ENCODE peak calls at places on chromosomes 13 and 19, in four cellular contexts. One of them, this sample, is unnamed.

GRCh38 chr13:43522788-43523187 is 264.0 kb downstream of the ENOX1 start:
- DNase-seq in stimulated activated CD4-positive, alpha-beta T cell treated with anti-CD3 and anti-CD28 coated beads, Interleukin-2, amount 100 ng/mL, for 48 hours: no peak
- DNase-seq in GF-D8: no peak
- DNase-seq in CD4-positive, alpha-beta T cell: no peak
- DNase-seq in this sample: no peak

GRCh38 chr19:58440556-58440955 is 603 bp upstream of the ZNF132 start:
- DNase-seq in stimulated activated CD4-positive, alpha-beta T cell treated with anti-CD3 and anti-CD28 coated beads, Interleukin-2, amount 100 ng/mL, for 48 hours: no peak
- DNase-seq in GF-D8: no peak
- DNase-seq in CD4-positive, alpha-beta T cell: no peak
- DNase-seq in this sample: no peak

GRCh38 chr19:47573076-47574026 is at the start of gene ZNF541:
- DNase-seq in stimulated activated CD4-positive, alpha-beta T cell treated with anti-CD3 and anti-CD28 coated beads, Interleukin-2, amount 100 ng/mL, for 48 hours: peak; percentile 60
- DNase-seq in GF-D8: no peak
- DNase-seq in CD4-positive, alpha-beta T cell: peak; percentile 83
- DNase-seq in this sample: no peak

GRCh38 chr13:40064723-40065122 is 409.3 kb downstream of the COG6 start:
- DNase-seq in stimulated activated CD4-positive, alpha-beta T cell treated with anti-CD3 and anti-CD28 coated beads, Interleukin-2, amount 100 ng/mL, for 48 hours: no peak
- DNase-seq in GF-D8: no peak
- DNase-seq in CD4-positive, alpha-beta T cell: no peak
- DNase-seq in this sample: no peak

GRCh38 chr19:12985049-12985776 is 10.1 kb upstream of the NFIX start:
- DNase-seq in stimulated activated CD4-positive, alpha-beta T cell treated with anti-CD3 and anti-CD28 coated beads, Interleukin-2, amount 100 ng/mL, for 48 hours: no peak
- DNase-seq in GF-D8: peak; percentile 39
- DNase-seq in CD4-positive, alpha-beta T cell: no peak
- DNase-seq in this sample: peak; percentile 24

GRCh38 chr19:34985249-34986022 is 14.7 kb upstream of the GRAMD1A start:
- DNase-seq in stimulated activated CD4-positive, alpha-beta T cell treated with anti-CD3 and anti-CD28 coated beads, Interleukin-2, amount 100 ng/mL, for 48 hours: no peak
- DNase-seq in GF-D8: peak; percentile 69
- DNase-seq in CD4-positive, alpha-beta T cell: no peak
- DNase-seq in this sample: no peak

GRCh38 chr13:94761407-94761806 is 49.1 kb upstream of the SOX21 start:
- DNase-seq in stimulated activated CD4-positive, alpha-beta T cell treated with anti-CD3 and anti-CD28 coated beads, Interleukin-2, amount 100 ng/mL, for 48 hours: no peak
- DNase-seq in GF-D8: no peak
- DNase-seq in CD4-positive, alpha-beta T cell: no peak
- DNase-seq in this sample: no peak

GRCh38 chr19:14482112-14482941 is 7.2 kb upstream of the PTGER1 start:
- DNase-seq in stimulated activated CD4-positive, alpha-beta T cell treated with anti-CD3 and anti-CD28 coated beads, Interleukin-2, amount 100 ng/mL, for 48 hours: no peak
- DNase-seq in GF-D8: no peak
- DNase-seq in CD4-positive, alpha-beta T cell: no peak
- DNase-seq in this sample: no peak

GRCh38 chr13:83765796-83766195 is 116.5 kb downstream of the SLITRK1 start:
- DNase-seq in stimulated activated CD4-positive, alpha-beta T cell treated with anti-CD3 and anti-CD28 coated beads, Interleukin-2, amount 100 ng/mL, for 48 hours: no peak
- DNase-seq in GF-D8: no peak
- DNase-seq in CD4-positive, alpha-beta T cell: no peak
- DNase-seq in this sample: no peak

GRCh38 chr19:5345895-5346386 is 5.3 kb upstream of the PTPRS start:
- DNase-seq in stimulated activated CD4-positive, alpha-beta T cell treated with anti-CD3 and anti-CD28 coated beads, Interleukin-2, amount 100 ng/mL, for 48 hours: no peak
- DNase-seq in GF-D8: no peak
- DNase-seq in CD4-positive, alpha-beta T cell: no peak
- DNase-seq in this sample: no peak

GRCh38 chr13:85693889-85694511 is 105.2 kb downstream of the SLITRK6 start:
- DNase-seq in stimulated activated CD4-positive, alpha-beta T cell treated with anti-CD3 and anti-CD28 coated beads, Interleukin-2, amount 100 ng/mL, for 48 hours: no peak
- DNase-seq in GF-D8: no peak
- DNase-seq in CD4-positive, alpha-beta T cell: no peak
- DNase-seq in this sample: no peak

GRCh38 chr13:20489185-20489820 is 36.4 kb downstream of the CRYL1 start:
- DNase-seq in stimulated activated CD4-positive, alpha-beta T cell treated with anti-CD3 and anti-CD28 coated beads, Interleukin-2, amount 100 ng/mL, for 48 hours: no peak
- DNase-seq in GF-D8: peak; percentile 46
- DNase-seq in CD4-positive, alpha-beta T cell: no peak
- DNase-seq in this sample: peak; percentile 81

GRCh38 chr19:14497347-14497921 is 1.5 kb upstream of the GIPC1 start:
- DNase-seq in stimulated activated CD4-positive, alpha-beta T cell treated with anti-CD3 and anti-CD28 coated beads, Interleukin-2, amount 100 ng/mL, for 48 hours: no peak
- DNase-seq in GF-D8: no peak
- DNase-seq in CD4-positive, alpha-beta T cell: no peak
- DNase-seq in this sample: no peak

GRCh38 chr13:50845211-50845610 is 1.7 kb upstream of the DLEU7 start:
- DNase-seq in stimulated activated CD4-positive, alpha-beta T cell treated with anti-CD3 and anti-CD28 coated beads, Interleukin-2, amount 100 ng/mL, for 48 hours: no peak
- DNase-seq in GF-D8: no peak
- DNase-seq in CD4-positive, alpha-beta T cell: no peak
- DNase-seq in this sample: no peak

GRCh38 chr19:28018499-28018898 is 1194.5 kb downstream of the UQCRFS1 start:
- DNase-seq in stimulated activated CD4-positive, alpha-beta T cell treated with anti-CD3 and anti-CD28 coated beads, Interleukin-2, amount 100 ng/mL, for 48 hours: no peak
- DNase-seq in GF-D8: no peak
- DNase-seq in CD4-positive, alpha-beta T cell: no peak
- DNase-seq in this sample: no peak

GRCh38 chr19:49890349-49891311 is 6.1 kb downstream of the IL4I1 start:
- DNase-seq in stimulated activated CD4-positive, alpha-beta T cell treated with anti-CD3 and anti-CD28 coated beads, Interleukin-2, amount 100 ng/mL, for 48 hours: no peak
- DNase-seq in GF-D8: no peak
- DNase-seq in CD4-positive, alpha-beta T cell: peak; percentile 66
- DNase-seq in this sample: peak; percentile 86

GRCh38 chr13:33494596-33495214 is 209.2 kb upstream of the STARD13 start:
- DNase-seq in stimulated activated CD4-positive, alpha-beta T cell treated with anti-CD3 and anti-CD28 coated beads, Interleukin-2, amount 100 ng/mL, for 48 hours: no peak
- DNase-seq in GF-D8: no peak
- DNase-seq in CD4-positive, alpha-beta T cell: no peak
- DNase-seq in this sample: no peak

GRCh38 chr19:33225458-33225925 is at the start of gene SLC7A10:
- DNase-seq in stimulated activated CD4-positive, alpha-beta T cell treated with anti-CD3 and anti-CD28 coated beads, Interleukin-2, amount 100 ng/mL, for 48 hours: no peak
- DNase-seq in GF-D8: no peak
- DNase-seq in CD4-positive, alpha-beta T cell: no peak
- DNase-seq in this sample: no peak

GRCh38 chr19:28456264-28456663 is 756.7 kb downstream of the UQCRFS1 start:
- DNase-seq in stimulated activated CD4-positive, alpha-beta T cell treated with anti-CD3 and anti-CD28 coated beads, Interleukin-2, amount 100 ng/mL, for 48 hours: no peak
- DNase-seq in GF-D8: no peak
- DNase-seq in CD4-positive, alpha-beta T cell: no peak
- DNase-seq in this sample: no peak

GRCh38 chr13:112079696-112080095 is 12.7 kb downstream of the SOX1 start:
- DNase-seq in stimulated activated CD4-positive, alpha-beta T cell treated with anti-CD3 and anti-CD28 coated beads, Interleukin-2, amount 100 ng/mL, for 48 hours: no peak
- DNase-seq in GF-D8: no peak
- DNase-seq in CD4-positive, alpha-beta T cell: no peak
- DNase-seq in this sample: no peak

GRCh38 chr13:40692946-40693345 is 26.5 kb upstream of the FOXO1 start:
- DNase-seq in stimulated activated CD4-positive, alpha-beta T cell treated with anti-CD3 and anti-CD28 coated beads, Interleukin-2, amount 100 ng/mL, for 48 hours: no peak
- DNase-seq in GF-D8: no peak
- DNase-seq in CD4-positive, alpha-beta T cell: no peak
- DNase-seq in this sample: no peak

GRCh38 chr19:16015805-16016173 is 60.5 kb upstream of the TPM4 start:
- DNase-seq in stimulated activated CD4-positive, alpha-beta T cell treated with anti-CD3 and anti-CD28 coated beads, Interleukin-2, amount 100 ng/mL, for 48 hours: no peak
- DNase-seq in GF-D8: no peak
- DNase-seq in CD4-positive, alpha-beta T cell: no peak
- DNase-seq in this sample: no peak

GRCh38 chr19:30118221-30118620 is 176.2 kb downstream of the URI1 start:
- DNase-seq in stimulated activated CD4-positive, alpha-beta T cell treated with anti-CD3 and anti-CD28 coated beads, Interleukin-2, amount 100 ng/mL, for 48 hours: no peak
- DNase-seq in GF-D8: no peak
- DNase-seq in CD4-positive, alpha-beta T cell: no peak
- DNase-seq in this sample: no peak

GRCh38 chr13:29746167-29746677 is 104.2 kb downstream of the UBL3 start:
- DNase-seq in stimulated activated CD4-positive, alpha-beta T cell treated with anti-CD3 and anti-CD28 coated beads, Interleukin-2, amount 100 ng/mL, for 48 hours: no peak
- DNase-seq in GF-D8: no peak
- DNase-seq in CD4-positive, alpha-beta T cell: no peak
- DNase-seq in this sample: no peak

GRCh38 chr13:35714588-35714987 is 238.1 kb upstream of the MAB21L1 start:
- DNase-seq in stimulated activated CD4-positive, alpha-beta T cell treated with anti-CD3 and anti-CD28 coated beads, Interleukin-2, amount 100 ng/mL, for 48 hours: no peak
- DNase-seq in GF-D8: no peak
- DNase-seq in CD4-positive, alpha-beta T cell: no peak
- DNase-seq in this sample: no peak

GRCh38 chr13:27280009-27280646 is 9.5 kb downstream of the RASL11A start:
- DNase-seq in stimulated activated CD4-positive, alpha-beta T cell treated with anti-CD3 and anti-CD28 coated beads, Interleukin-2, amount 100 ng/mL, for 48 hours: no peak
- DNase-seq in GF-D8: peak; percentile 20
- DNase-seq in CD4-positive, alpha-beta T cell: no peak
- DNase-seq in this sample: no peak

GRCh38 chr13:21175656-21176194 is 627 bp downstream of the SKA3 start:
- DNase-seq in stimulated activated CD4-positive, alpha-beta T cell treated with anti-CD3 and anti-CD28 coated beads, Interleukin-2, amount 100 ng/mL, for 48 hours: no peak
- DNase-seq in GF-D8: peak; percentile 40
- DNase-seq in CD4-positive, alpha-beta T cell: no peak
- DNase-seq in this sample: no peak

GRCh38 chr13:28229522-28229921 is 91.2 kb downstream of the PAN3 start:
- DNase-seq in stimulated activated CD4-positive, alpha-beta T cell treated with anti-CD3 and anti-CD28 coated beads, Interleukin-2, amount 100 ng/mL, for 48 hours: no peak
- DNase-seq in GF-D8: no peak
- DNase-seq in CD4-positive, alpha-beta T cell: no peak
- DNase-seq in this sample: no peak

GRCh38 chr19:53824134-53824611 is at the start of gene NLRP12:
- DNase-seq in stimulated activated CD4-positive, alpha-beta T cell treated with anti-CD3 and anti-CD28 coated beads, Interleukin-2, amount 100 ng/mL, for 48 hours: no peak
- DNase-seq in GF-D8: peak; percentile 96
- DNase-seq in CD4-positive, alpha-beta T cell: no peak
- DNase-seq in this sample: no peak

GRCh38 chr13:70585109-70585508 is 476.9 kb upstream of the KLHL1 start:
- DNase-seq in stimulated activated CD4-positive, alpha-beta T cell treated with anti-CD3 and anti-CD28 coated beads, Interleukin-2, amount 100 ng/mL, for 48 hours: no peak
- DNase-seq in GF-D8: no peak
- DNase-seq in CD4-positive, alpha-beta T cell: no peak
- DNase-seq in this sample: no peak

GRCh38 chr19:52297601-52298358 is 811 bp downstream of the ZNF480 start:
- DNase-seq in stimulated activated CD4-positive, alpha-beta T cell treated with anti-CD3 and anti-CD28 coated beads, Interleukin-2, amount 100 ng/mL, for 48 hours: no peak
- DNase-seq in GF-D8: no peak
- DNase-seq in CD4-positive, alpha-beta T cell: no peak
- DNase-seq in this sample: no peak

GRCh38 chr19:42480335-42481095 is 37.8 kb upstream of the CXCL17 start:
- DNase-seq in stimulated activated CD4-positive, alpha-beta T cell treated with anti-CD3 and anti-CD28 coated beads, Interleukin-2, amount 100 ng/mL, for 48 hours: no peak
- DNase-seq in GF-D8: peak; percentile 53
- DNase-seq in CD4-positive, alpha-beta T cell: no peak
- DNase-seq in this sample: no peak

GRCh38 chr13:31424130-31424729 is 224.5 kb downstream of the B3GLCT start:
- DNase-seq in stimulated activated CD4-positive, alpha-beta T cell treated with anti-CD3 and anti-CD28 coated beads, Interleukin-2, amount 100 ng/mL, for 48 hours: peak; percentile 51
- DNase-seq in GF-D8: peak; percentile 53
- DNase-seq in CD4-positive, alpha-beta T cell: peak; percentile 28
- DNase-seq in this sample: peak; percentile 83

GRCh38 chr13:38045278-38046048 is 175.9 kb upstream of the TRPC4 start:
- DNase-seq in stimulated activated CD4-positive, alpha-beta T cell treated with anti-CD3 and anti-CD28 coated beads, Interleukin-2, amount 100 ng/mL, for 48 hours: no peak
- DNase-seq in GF-D8: peak; percentile 2
- DNase-seq in CD4-positive, alpha-beta T cell: no peak
- DNase-seq in this sample: no peak